ENCODE peak calls at places on chromosomes 5 and 9, in four cellular contexts. V, T, P and M are unnamed samples.

GRCh38 chr5:40410939-40411635 is 268.6 kb upstream of the PTGER4 start:
- DNase-seq in P (no peak), V (no peak), T (peak), M (no peak)

GRCh38 chr9:12289711-12290110 is 403.5 kb upstream of the TYRP1 start:
- DNase-seq in P (no peak), V (no peak), T (no peak), M (no peak)

GRCh38 chr5:107554776-107555424 is 115.8 kb downstream of the EFNA5 start:
- DNase-seq in P (no peak), V (no peak), T (no peak), M (no peak)

GRCh38 chr5:6732634-6733410 is 19.6 kb downstream of the TENT4A start:
- DNase-seq in P (no peak), T (peak), V (no peak), M (no peak)

GRCh38 chr9:122767821-122768220 is 20.9 kb upstream of the OR5C1 start:
- DNase-seq in P (no peak), T (no peak), V (no peak), M (no peak)

GRCh38 chr9:624935-625505 is 216.5 kb upstream of the DMRT1 start:
- DNase-seq in T (no peak), V (no peak), P (no peak), M (no peak)

GRCh38 chr9:12908910-12909309 is 134.1 kb downstream of the LURAP1L start:
- DNase-seq in P (no peak), T (no peak), V (no peak), M (no peak)

GRCh38 chr9:5845147-5845531 is 12.2 kb upstream of the ERMP1 start:
- DNase-seq in P (no peak), T (no peak), V (no peak), M (no peak)

GRCh38 chr5:150263801-150264621 is 25.6 kb downstream of the CAMK2A start:
- DNase-seq in P (no peak), T (peak), V (no peak), M (no peak)

GRCh38 chr9:124291801-124292396 is 34.1 kb downstream of the NEK6 start:
- DNase-seq in V (no peak), P (no peak), T (no peak), M (no peak)
- H3K4me2 ChIP-seq in V (no peak), P (no peak), T (no peak), M (no peak)

GRCh38 chr9:92808726-92809451 is 44.3 kb upstream of the BICD2 start:
- DNase-seq in T (peak), P (peak), V (peak), M (peak)

GRCh38 chr9:92807757-92808725 is 43.4 kb upstream of the BICD2 start:
- DNase-seq in P (peak), T (no peak), V (no peak), M (peak)

GRCh38 chr9:92807031-92807756 is 42.6 kb upstream of the BICD2 start:
- DNase-seq in P (no peak), T (no peak), V (no peak), M (peak)

GRCh38 chr9:92804727-92805126 is 40.1 kb upstream of the BICD2 start:
- DNase-seq in P (no peak), T (no peak), V (peak), M (no peak)
- H3K56ac ChIP-seq in P (peak), T (no peak), V (no peak), M (no peak)

GRCh38 chr5:56610093-56610698 is 205.2 kb upstream of the MAP3K1 start:
- DNase-seq in T (no peak), V (peak), P (no peak), M (no peak)

GRCh38 chr5:56607074-56607473 is 208.3 kb upstream of the MAP3K1 start:
- DNase-seq in P (no peak), T (peak), V (no peak), M (no peak)

GRCh38 chr5:56606202-56606601 is 209.1 kb upstream of the MAP3K1 start:
- DNase-seq in T (no peak), V (no peak), P (no peak), M (no peak)

GRCh38 chr5:56607551-56607950 is 207.8 kb upstream of the MAP3K1 start:
- DNase-seq in V (peak), P (no peak), T (peak), M (no peak)

GRCh38 chr5:56608216-56608925 is 207.0 kb upstream of the MAP3K1 start:
- DNase-seq in T (peak), P (no peak), V (peak), M (no peak)
- H3K4me2 ChIP-seq in T (no peak), P (peak), V (no peak), M (no peak)

GRCh38 chr5:161047024-161047423 is 195.0 kb upstream of the ATP10B start:
- DNase-seq in T (no peak), V (no peak), P (no peak), M (no peak)
- H3K56ac ChIP-seq in T (no peak), V (no peak), P (no peak), M (no peak)

DNA sequence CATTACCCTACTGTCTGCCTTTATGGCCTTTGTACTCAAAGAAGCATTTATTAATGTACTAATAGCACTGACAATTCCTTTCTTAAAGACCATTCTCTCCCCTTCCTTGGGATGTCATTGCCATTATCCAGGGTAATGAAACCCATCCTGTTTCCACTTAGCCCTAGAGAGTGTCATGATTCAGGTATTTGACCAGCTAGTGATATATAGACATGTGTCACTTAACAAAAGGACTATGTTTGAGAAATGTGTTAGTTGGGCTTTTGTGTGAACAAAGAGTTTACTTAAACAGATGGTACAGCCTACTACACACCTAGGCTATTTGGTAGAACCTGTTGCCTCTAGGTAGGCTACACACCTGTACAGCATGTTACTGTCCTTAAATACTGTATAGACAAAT is 2.0 kb downstream of the ATP6V0E1 start:
- DNase-seq in T (no peak), V (no peak), P (no peak), M (no peak)
- H3K4me2 ChIP-seq in T (peak), V (peak), P (peak), M (no peak)

GRCh38 chr9:26142201-26142600 is 464.0 kb upstream of the TUSC1 start:
- DNase-seq in T (no peak), P (no peak), V (no peak), M (no peak)

GRCh38 chr9:26148128-26148527 is 469.9 kb upstream of the TUSC1 start:
- DNase-seq in P (no peak), T (no peak), V (no peak), M (no peak)

GRCh38 chr9:26142631-26143030 is 464.4 kb upstream of the TUSC1 start:
- DNase-seq in P (no peak), T (no peak), V (no peak), M (no peak)

GRCh38 chr9:26145938-26146337 is 467.7 kb upstream of the TUSC1 start:
- DNase-seq in T (no peak), P (no peak), V (no peak), M (no peak)
- H3K56ac ChIP-seq in T (no peak), P (no peak), V (no peak), M (no peak)